ENCODE peak calls at places on chromosomes 11 and 22, in ten cellular contexts. N is A673; W is upper lobe of right lung; B is fibroblast of lung; G is stomach; U is suprapubic skin; D is tibial artery; X is aorta; Y is left ventricle myocardium inferior; P is CD8-positive, alpha-beta T cell. O is an unnamed sample.

GRCh38 chr22:19201858-19202798 is 23.6 kb upstream of the SLC25A1 start:
- DNase-seq in U (no peak), W (no peak), G (no peak), X (no peak), P (no peak), N (no peak), D (no peak), Y (no peak), B (no peak), O (no peak)

GRCh38 chr22:29517215-29517908 is 36.2 kb downstream of the THOC5 start:
- DNase-seq in Y (peak; percentile 26), G (peak; percentile 34), W (no peak), U (no peak), N (no peak), D (no peak), B (no peak), P (no peak), X (no peak), O (no peak)

GRCh38 chr11:126113515-126113957 is 50.9 kb upstream of the CDON start:
- DNase-seq in G (peak; percentile 93), W (peak; percentile 90), X (peak; percentile 94), U (peak; percentile 95), D (peak; percentile 95), N (peak; percentile 82), B (peak; percentile 99), P (no peak), Y (peak; percentile 85), O (peak; percentile 97)

GRCh38 chr11:75013051-75013450 is 24.3 kb downstream of the NEU3 start:
- DNase-seq in N (no peak), U (no peak), W (no peak), Y (no peak), P (no peak), G (no peak), X (no peak), D (no peak), B (no peak), O (no peak)

GRCh38 chr11:4074266-4074665 is 20.3 kb upstream of the RRM1 start:
- DNase-seq in D (no peak), P (no peak), B (no peak), N (no peak), Y (no peak), U (no peak), X (no peak), W (peak; percentile 60), G (no peak), O (no peak)

GRCh38 chr11:86141645-86142569 is 73.0 kb upstream of the PICALM start:
- DNase-seq in N (no peak), B (no peak), P (no peak), D (no peak), W (no peak), U (no peak), Y (no peak), X (no peak), G (no peak), O (no peak)

GRCh38 chr22:19891350-19892248 is 36.9 kb upstream of the GNB1L start:
- DNase-seq in P (peak; percentile 86), Y (no peak), B (peak; percentile 43), G (no peak), W (no peak), X (no peak), U (no peak), N (peak; percentile 98), D (no peak), O (peak; percentile 68)

GRCh38 chr11:69812256-69812655 is 7.0 kb downstream of the FGF3 start:
- DNase-seq in W (no peak), D (no peak), U (no peak), P (no peak), B (no peak), G (no peak), N (no peak), Y (no peak), X (no peak), O (no peak)

GRCh38 chr11:69560141-69560790 is 78.8 kb downstream of the LINC01488 start:
- DNase-seq in W (no peak), U (no peak), X (no peak), P (no peak), D (no peak), Y (no peak), B (no peak), G (no peak), N (no peak), O (peak; percentile 6)

GRCh38 chr11:79439893-79440450 is 858 bp downstream of the TENM4 start:
- DNase-seq in Y (peak; percentile 28), U (peak; percentile 67), D (peak; percentile 24), W (peak; percentile 67), X (peak; percentile 56), B (no peak), N (peak; percentile 26), P (no peak), G (no peak), O (peak; percentile 40)

GRCh38 chr11:77201370-77201769 is 73.3 kb downstream of the MYO7A start:
- DNase-seq in P (no peak), G (no peak), D (peak; percentile 17), Y (no peak), U (peak; percentile 51), B (no peak), X (no peak), N (no peak), W (peak; percentile 45), O (no peak)

GRCh38 chr11:134037093-134037908 is 31.6 kb upstream of the JAM3 start:
- DNase-seq in G (peak; percentile 65), D (peak; percentile 66), N (peak; percentile 64), W (peak; percentile 83), P (peak; percentile 73), B (peak; percentile 57), U (peak; percentile 85), X (peak; percentile 91), Y (peak; percentile 81), O (peak; percentile 78)

GRCh38 chr11:10388096-10388495 is 67.0 kb upstream of the AMPD3 start:
- DNase-seq in W (no peak), B (no peak), X (no peak), U (no peak), G (no peak), P (no peak), D (no peak), N (no peak), Y (no peak), O (no peak)

GRCh38 chr11:96741068-96741467 is 351.3 kb downstream of the JRKL start:
- DNase-seq in G (no peak), N (no peak), D (no peak), X (no peak), P (no peak), W (no peak), Y (no peak), U (no peak), B (peak; percentile 8), O (peak; percentile 34)

GRCh38 chr11:22416462-22416861 is 78.3 kb downstream of the SLC17A6 start:
- DNase-seq in U (no peak), N (no peak), D (no peak), W (no peak), X (no peak), P (no peak), G (no peak), B (peak; percentile 20), Y (no peak), O (peak; percentile 60)
- H3K27me3 ChIP-seq in U (no peaks in the 10 kb centered on the region), N (no peaks in the 10 kb centered on the region), D (no peaks in the 10 kb centered on the region), W (no peaks in the 10 kb centered on the region), X (no peaks in the 10 kb centered on the region), P (no peaks in the 10 kb centered on the region), G (no peaks in the 10 kb centered on the region), B (no peaks in the 10 kb centered on the region), Y (no peaks in the 10 kb centered on the region), O (no peaks in the 10 kb centered on the region)

GRCh38 chr11:114309517-114309916 is 13.3 kb downstream of the NNMT start:
- DNase-seq in U (no peak), N (no peak), G (no peak), X (no peak), Y (no peak), W (no peak), P (no peak), B (no peak), D (no peak), O (peak; percentile 67)
- H3K4me3 ChIP-seq in U (no peak overlapping the region), N (no peak overlapping the region), G (peak overlapping the region; percentile 23), X (no peak overlapping the region), Y (no peak overlapping the region), W (no peak overlapping the region), P (no peak overlapping the region), B (no peak overlapping the region), D (peak overlapping the region; percentile 43), O (peak overlapping the region; percentile 71)

GRCh38 chr22:42180349-42180842 is 49.8 kb upstream of the CYP2D6 start:
- DNase-seq in P (peak; percentile 66), G (no peak), B (peak; percentile 15), U (no peak), D (peak; percentile 77), W (no peak), N (no peak), X (peak; percentile 68), Y (no peak), O (no peak)
- H3K4me1 ChIP-seq in P (peaks cover 26% of the 10 kb centered on the region), G (peaks cover 10% of the 10 kb centered on the region), B (peaks cover 7% of the 10 kb centered on the region), U (peaks cover 19% of the 10 kb centered on the region), D (peaks cover 4% of the 10 kb centered on the region), W (no peaks in the 10 kb centered on the region), N (no peaks in the 10 kb centered on the region), X (no peaks in the 10 kb centered on the region), Y (peaks cover 28% of the 10 kb centered on the region), O (peaks cover 20% of the 10 kb centered on the region)

GRCh38 chr11:64407630-64408029 is 48.7 kb downstream of the RPS6KA4 start:
- DNase-seq in B (no peak), P (no peak), U (no peak), D (no peak), X (no peak), Y (no peak), G (no peak), W (no peak), N (no peak), O (no peak)
- H3K27me3 ChIP-seq in B (peaks cover 11% of the 10 kb centered on the region), P (no peaks in the 10 kb centered on the region), U (peaks cover 12% of the 10 kb centered on the region), D (peaks cover 6% of the 10 kb centered on the region), X (no peaks in the 10 kb centered on the region), Y (peaks cover 8% of the 10 kb centered on the region), G (no peaks in the 10 kb centered on the region), W (no peaks in the 10 kb centered on the region), N (peaks cover 7% of the 10 kb centered on the region), O (peaks cover 19% of the 10 kb centered on the region)

O was measured in adipocyte.